ENCODE peak calls at places on chromosome 17, in eight cellular contexts. P is LoVo; A is stimulated activated CD4-positive, alpha-beta T cell treated with anti-CD3 and anti-CD28 coated beads, Interleukin-4, amount 100 ng/mL, for 24 hours; H is NCI-H1417; G is A549; I is neural progenitor cell; D is NCI-H2081; T is mucosa of gallbladder. M is an unnamed sample.
A peak's percentile ranks its signal among the peaks of the same experiment; 100 is the strongest.

GRCh38 chr17:78873519-78874340 is 29.3 kb downstream of the CEP295NL start:
- DNase-seq in P (peak; percentile 33), A (no peak), H (no peak), G (no peak), I (peak; percentile 33), D (peak; percentile 88), T (no peak), M (peak; percentile 73)

GRCh38 chr17:73274490-73274889 is 12.8 kb upstream of the CPSF4L start:
- DNase-seq in P (no peak), A (no peak), H (no peak), G (no peak), I (no peak), D (no peak), T (no peak), M (no peak)

GRCh38 chr17:78645421-78646295 is 68.5 kb upstream of the DNAH17 start:
- DNase-seq in P (no peak), A (peak; percentile 54), H (peak; percentile 46), G (peak; percentile 90), I (no peak), D (no peak), T (peak; percentile 74), M (no peak)

GRCh38 chr17:72943826-72944689 is 148.4 kb downstream of the SLC39A11 start:
- DNase-seq in P (no peak), A (no peak), H (no peak), G (no peak), I (no peak), D (no peak), T (no peak), M (no peak)

GRCh38 chr17:44223574-44224046 is 4.1 kb upstream of the UBTF start:
- DNase-seq in P (no peak), A (no peak), H (no peak), G (no peak), I (no peak), D (no peak), T (peak; percentile 89), M (no peak)

GRCh38 chr17:44191389-44191788 is 4.6 kb downstream of the TMUB2 start:
- DNase-seq in P (no peak), A (no peak), H (no peak), G (no peak), I (no peak), D (no peak), T (no peak), M (no peak)

GRCh38 chr17:8173056-8173870 is 2.9 kb downstream of the TMEM107 start:
- DNase-seq in P (peak; percentile 91), A (peak; percentile 87), H (peak; percentile 80), G (peak; percentile 89), I (peak; percentile 90), D (peak; percentile 67), T (peak; percentile 86), M (peak; percentile 94)

GRCh38 chr17:77644981-77645380 is 313.5 kb upstream of the TNRC6C start:
- DNase-seq in P (no peak), A (peak; percentile 29), H (peak; percentile 35), G (no peak), I (peak; percentile 67), D (no peak), T (no peak), M (no peak)

GRCh38 chr17:77741109-77741508 is 217.4 kb upstream of the TNRC6C start:
- DNase-seq in P (no peak), A (peak; percentile 30), H (no peak), G (no peak), I (no peak), D (no peak), T (no peak), M (peak; percentile 18)

GRCh38 chr17:58870747-58871146 is 115.1 kb downstream of the PPM1E start:
- DNase-seq in P (peak; percentile 9), A (no peak), H (no peak), G (no peak), I (no peak), D (no peak), T (no peak), M (no peak)

GRCh38 chr17:28982191-28982793 is 23.5 kb downstream of the SEZ6 start:
- DNase-seq in P (no peak), A (peak; percentile 54), H (no peak), G (no peak), I (no peak), D (no peak), T (peak; percentile 49), M (no peak)

GRCh38 chr17:39208136-39208535 is 8.1 kb downstream of the RPL19 start:
- DNase-seq in P (no peak), A (no peak), H (peak; percentile 6), G (no peak), I (no peak), D (no peak), T (no peak), M (no peak)

GRCh38 chr17:56976941-56977570 is 875 bp upstream of the SCPEP1 start:
- DNase-seq in P (no peak), A (no peak), H (no peak), G (no peak), I (no peak), D (no peak), T (no peak), M (no peak)

GRCh38 chr17:70810609-70811008 is 641.3 kb downstream of the KCNJ2 start:
- DNase-seq in P (no peak), A (no peak), H (no peak), G (no peak), I (no peak), D (no peak), T (no peak), M (no peak)

GRCh38 chr17:74633261-74633783 is 9.8 kb upstream of the CD300E start:
- DNase-seq in P (no peak), A (no peak), H (peak; percentile 96), G (no peak), I (no peak), D (no peak), T (no peak), M (no peak)

GRCh38 chr17:76000016-76000754 is 470 bp upstream of the CDK3 start:
- DNase-seq in P (peak; percentile 49), A (peak; percentile 67), H (no peak), G (peak; percentile 96), I (peak; percentile 75), D (peak; percentile 58), T (no peak), M (peak; percentile 47)

GRCh38 chr17:45307290-45308015 is 9.4 kb downstream of the MAP3K14 start:
- DNase-seq in P (no peak), A (peak; percentile 72), H (no peak), G (no peak), I (no peak), D (no peak), T (no peak), M (no peak)

GRCh38 chr17:9948967-9949366 is 43.9 kb upstream of the RCVRN start:
- DNase-seq in P (no peak), A (no peak), H (no peak), G (no peak), I (peak; percentile 17), D (no peak), T (no peak), M (no peak)

GRCh38 chr17:81821603-81822311 is 11.3 kb downstream of the MCRIP1 start:
- DNase-seq in P (peak; percentile 49), A (no peak), H (peak; percentile 19), G (peak; percentile 93), I (no peak), D (peak; percentile 94), T (peak; percentile 81), M (peak; percentile 91)

GRCh38 chr17:27363322-27363721 is 69.4 kb downstream of the WSB1 start:
- DNase-seq in P (no peak), A (no peak), H (no peak), G (no peak), I (no peak), D (no peak), T (no peak), M (no peak)

GRCh38 chr17:17959520-17960361 is 12.5 kb downstream of the TOM1L2 start:
- DNase-seq in P (no peak), A (peak; percentile 27), H (no peak), G (peak; percentile 33), I (no peak), D (no peak), T (no peak), M (no peak)

GRCh38 chr17:4810696-4811289 is 3.8 kb downstream of the PLD2 start:
- DNase-seq in P (no peak), A (no peak), H (no peak), G (no peak), I (peak; percentile 13), D (no peak), T (no peak), M (no peak)

GRCh38 chr17:39165178-39165843 is 650 bp downstream of the ARL5C start:
- DNase-seq in P (no peak), A (no peak), H (no peak), G (no peak), I (peak; percentile 22), D (no peak), T (no peak), M (no peak)

GRCh38 chr17:35117984-35118383 is 1.7 kb downstream of the RAD51D start:
- DNase-seq in P (no peak), A (peak; percentile 40), H (peak; percentile 13), G (no peak), I (no peak), D (no peak), T (no peak), M (peak; percentile 54)

GRCh38 chr17:8464941-8465340 is 29.3 kb downstream of the NDEL1 start:
- DNase-seq in P (no peak), A (no peak), H (no peak), G (no peak), I (no peak), D (no peak), T (no peak), M (no peak)

GRCh38 chr17:82846061-82846691 is 6.4 kb upstream of the ZNF750 start:
- DNase-seq in P (no peak), A (no peak), H (no peak), G (no peak), I (no peak), D (no peak), T (no peak), M (no peak)

GRCh38 chr17:50203086-50203485 is 1.7 kb upstream of the COL1A1 start:
- DNase-seq in P (no peak), A (no peak), H (no peak), G (no peak), I (no peak), D (no peak), T (no peak), M (no peak)

GRCh38 chr17:4205917-4206316 is 57.9 kb downstream of the ANKFY1 start:
- DNase-seq in P (no peak), A (no peak), H (peak; percentile 14), G (no peak), I (no peak), D (no peak), T (no peak), M (no peak)

GRCh38 chr17:78839173-78839761 is 1.3 kb downstream of the USP36 start:
- DNase-seq in P (no peak), A (peak; percentile 28), H (no peak), G (peak; percentile 46), I (no peak), D (no peak), T (no peak), M (peak; percentile 50)

GRCh38 chr17:70241071-70241470 is 71.7 kb downstream of the KCNJ2 start:
- DNase-seq in P (no peak), A (no peak), H (no peak), G (no peak), I (no peak), D (no peak), T (no peak), M (no peak)

GRCh38 chr17:3534881-3535252 is 22.7 kb downstream of the TRPV3 start:
- DNase-seq in P (no peak), A (no peak), H (no peak), G (peak; percentile 54), I (peak; percentile 59), D (no peak), T (no peak), M (no peak)

GRCh38 chr17:49944451-49944850 is 24.5 kb upstream of the DLX4 start:
- DNase-seq in P (no peak), A (no peak), H (no peak), G (no peak), I (peak; percentile 59), D (peak; percentile 16), T (no peak), M (no peak)

GRCh38 chr17:39921323-39921722 is 2.9 kb upstream of the GSDMB start:
- DNase-seq in P (no peak), A (peak; percentile 34), H (no peak), G (no peak), I (no peak), D (no peak), T (no peak), M (no peak)

GRCh38 chr17:5283531-5284315 is 1.6 kb downstream of the RABEP1 start:
- DNase-seq in P (no peak), A (no peak), H (no peak), G (no peak), I (peak; percentile 16), D (no peak), T (no peak), M (no peak)

M was measured in HT-29.